ENCODE peak calls at places on chromosome 9, in nine cellular contexts. One of them, this sample, is unnamed.

GRCh38 chr9:124511891-124512805 is 4.9 kb upstream of the NR5A1 start:
- DNase-seq in adipocyte: no peak
- DNase-seq in left ventricle myocardium inferior: no peak
- DNase-seq in upper lobe of left lung: peak; percentile 72
- DNase-seq in OCI-LY7: no peak
- DNase-seq in psoas muscle: no peak
- DNase-seq in cardiac muscle cell: no peak
- DNase-seq in stomach: no peak
- DNase-seq in Karpas-422: no peak
- DNase-seq in this sample: no peak

GRCh38 chr9:124341455-124342170 is 73.6 kb downstream of the PSMB7 start:
- DNase-seq in left ventricle myocardium inferior: no peak
- DNase-seq in stomach: no peak
- DNase-seq in cardiac muscle cell: no peak
- DNase-seq in psoas muscle: peak; percentile 42
- DNase-seq in OCI-LY7: no peak
- DNase-seq in upper lobe of left lung: peak; percentile 30
- DNase-seq in adipocyte: no peak
- DNase-seq in Karpas-422: no peak
- DNase-seq in this sample: no peak

GRCh38 chr9:21110708-21111576 is 30.7 kb downstream of the IFNW1 start:
- DNase-seq in adipocyte: peak; percentile 90
- DNase-seq in Karpas-422: peak; percentile 90
- DNase-seq in cardiac muscle cell: peak; percentile 79
- DNase-seq in stomach: no peak
- DNase-seq in psoas muscle: no peak
- DNase-seq in upper lobe of left lung: no peak
- DNase-seq in left ventricle myocardium inferior: no peak
- DNase-seq in OCI-LY7: peak; percentile 78
- DNase-seq in this sample: no peak

GRCh38 chr9:134174073-134174449 is 9.7 kb upstream of the RNU6ATAC start:
- DNase-seq in stomach: no peak
- DNase-seq in psoas muscle: peak; percentile 54
- DNase-seq in adipocyte: no peak
- DNase-seq in OCI-LY7: peak; percentile 55
- DNase-seq in upper lobe of left lung: no peak
- DNase-seq in cardiac muscle cell: no peak
- DNase-seq in left ventricle myocardium inferior: no peak
- DNase-seq in Karpas-422: peak; percentile 89
- DNase-seq in this sample: peak; percentile 38

GRCh38 chr9:101840694-101841188 is 102.3 kb upstream of the GRIN3A start:
- DNase-seq in psoas muscle: no peak
- DNase-seq in stomach: no peak
- DNase-seq in Karpas-422: no peak
- DNase-seq in cardiac muscle cell: no peak
- DNase-seq in upper lobe of left lung: no peak
- DNase-seq in OCI-LY7: no peak
- DNase-seq in left ventricle myocardium inferior: no peak
- DNase-seq in adipocyte: no peak
- DNase-seq in this sample: no peak

GRCh38 chr9:85603920-85604319 is 137.8 kb downstream of the AGTPBP1 start:
- DNase-seq in psoas muscle: peak; percentile 39
- DNase-seq in Karpas-422: no peak
- DNase-seq in cardiac muscle cell: no peak
- DNase-seq in upper lobe of left lung: no peak
- DNase-seq in left ventricle myocardium inferior: no peak
- DNase-seq in OCI-LY7: no peak
- DNase-seq in adipocyte: no peak
- DNase-seq in stomach: no peak
- DNase-seq in this sample: no peak

GRCh38 chr9:22975921-22976320 is 529.3 kb downstream of the DMRTA1 start:
- DNase-seq in cardiac muscle cell: no peak
- DNase-seq in stomach: no peak
- DNase-seq in OCI-LY7: no peak
- DNase-seq in upper lobe of left lung: no peak
- DNase-seq in Karpas-422: no peak
- DNase-seq in left ventricle myocardium inferior: no peak
- DNase-seq in psoas muscle: no peak
- DNase-seq in adipocyte: peak; percentile 3
- DNase-seq in this sample: no peak

GRCh38 chr9:3534614-3535404 is 9.0 kb upstream of the RFX3 start:
- DNase-seq in psoas muscle: no peak
- DNase-seq in stomach: no peak
- DNase-seq in cardiac muscle cell: no peak
- DNase-seq in adipocyte: no peak
- DNase-seq in left ventricle myocardium inferior: no peak
- DNase-seq in OCI-LY7: no peak
- DNase-seq in Karpas-422: peak; percentile 41
- DNase-seq in upper lobe of left lung: no peak
- DNase-seq in this sample: no peak

GRCh38 chr9:109912082-109912581 is 132.1 kb downstream of the PALM2AKAP2 start:
- DNase-seq in left ventricle myocardium inferior: no peak
- DNase-seq in psoas muscle: no peak
- DNase-seq in cardiac muscle cell: no peak
- DNase-seq in OCI-LY7: no peak
- DNase-seq in Karpas-422: no peak
- DNase-seq in stomach: no peak
- DNase-seq in adipocyte: no peak
- DNase-seq in upper lobe of left lung: no peak
- DNase-seq in this sample: no peak

GRCh38 chr9:135664266-135664665 is 1.2 kb downstream of the LCN9 start:
- DNase-seq in psoas muscle: peak; percentile 39
- DNase-seq in adipocyte: no peak
- DNase-seq in stomach: no peak
- DNase-seq in upper lobe of left lung: peak; percentile 24
- DNase-seq in left ventricle myocardium inferior: no peak
- DNase-seq in cardiac muscle cell: no peak
- DNase-seq in OCI-LY7: no peak
- DNase-seq in Karpas-422: no peak
- DNase-seq in this sample: peak; percentile 34

DNA sequence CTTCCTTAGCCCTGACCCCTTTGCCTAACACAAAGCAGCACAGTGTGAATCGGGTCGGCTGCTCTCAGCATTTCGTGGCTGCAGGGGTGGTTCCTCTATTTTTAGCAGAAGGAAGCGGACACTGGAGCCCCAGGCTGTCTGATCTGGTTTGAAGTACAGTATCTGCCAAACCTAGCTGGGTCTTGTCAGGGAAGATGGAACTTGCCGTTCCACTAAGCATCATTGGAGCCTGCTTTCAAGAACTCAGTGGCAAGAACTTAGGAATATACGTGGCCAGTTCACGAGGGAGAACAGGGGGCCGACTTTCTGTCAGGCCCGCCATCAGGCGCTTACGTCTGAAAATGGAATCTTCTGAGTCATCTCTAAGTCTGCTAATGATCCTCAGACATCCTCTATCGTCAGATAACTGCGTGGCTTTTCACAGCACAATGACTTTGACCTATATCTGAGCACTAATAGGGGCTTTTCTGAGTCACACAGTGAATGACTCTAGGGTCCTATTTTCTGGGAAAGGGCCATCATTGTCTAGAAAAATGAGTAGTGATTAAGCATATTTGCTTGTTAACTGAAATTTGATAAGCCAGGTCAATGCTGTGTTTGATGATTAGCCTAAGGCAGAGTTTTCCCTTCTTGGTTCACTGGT is 43.3 kb upstream of the NCS1 start:
- DNase-seq in adipocyte: peak; percentile 92
- DNase-seq in upper lobe of left lung: no peak
- DNase-seq in OCI-LY7: no peak
- DNase-seq in Karpas-422: no peak
- DNase-seq in left ventricle myocardium inferior: peak; percentile 42
- DNase-seq in cardiac muscle cell: peak; percentile 70
- DNase-seq in psoas muscle: peak; percentile 64
- DNase-seq in stomach: no peak
- DNase-seq in this sample: no peak
- H3K4me1 ChIP-seq in adipocyte: no peaks in the 10 kb centered on the region
- H3K4me1 ChIP-seq in upper lobe of left lung: peaks cover 19% of the 10 kb centered on the region
- H3K4me1 ChIP-seq in OCI-LY7: peaks cover 4% of the 10 kb centered on the region
- H3K4me1 ChIP-seq in Karpas-422: peaks cover 7% of the 10 kb centered on the region
- H3K4me1 ChIP-seq in left ventricle myocardium inferior: peaks cover 18% of the 10 kb centered on the region
- H3K4me1 ChIP-seq in cardiac muscle cell: peaks cover 20% of the 10 kb centered on the region
- H3K4me1 ChIP-seq in psoas muscle: no peaks in the 10 kb centered on the region
- H3K4me1 ChIP-seq in stomach: peaks cover 34% of the 10 kb centered on the region
- H3K4me1 ChIP-seq in this sample: no peaks in the 10 kb centered on the region

GRCh38 chr9:34588671-34589370 is 703 bp downstream of the CNTFR start:
- DNase-seq in adipocyte: peak; percentile 22
- DNase-seq in psoas muscle: peak; percentile 70
- DNase-seq in left ventricle myocardium inferior: no peak
- DNase-seq in upper lobe of left lung: peak; percentile 88
- DNase-seq in cardiac muscle cell: no peak
- DNase-seq in Karpas-422: no peak
- DNase-seq in OCI-LY7: no peak
- DNase-seq in stomach: no peak
- DNase-seq in this sample: no peak
- H3K4me3 ChIP-seq in adipocyte: peak overlapping the region; percentile 84
- H3K4me3 ChIP-seq in psoas muscle: peak overlapping the region; percentile 80
- H3K4me3 ChIP-seq in left ventricle myocardium inferior: peak overlapping the region; percentile 68
- H3K4me3 ChIP-seq in upper lobe of left lung: peak overlapping the region; percentile 46
- H3K4me3 ChIP-seq in cardiac muscle cell: peak overlapping the region; percentile 65
- H3K4me3 ChIP-seq in Karpas-422: no peak overlapping the region
- H3K4me3 ChIP-seq in OCI-LY7: no peak overlapping the region
- H3K4me3 ChIP-seq in stomach: peak overlapping the region; percentile 53
- H3K4me3 ChIP-seq in this sample: peak overlapping the region; percentile 38

GRCh38 chr9:127536499-127536898 is 75.6 kb upstream of the STXBP1 start:
- DNase-seq in adipocyte: no peak
- DNase-seq in stomach: no peak
- DNase-seq in psoas muscle: no peak
- DNase-seq in Karpas-422: no peak
- DNase-seq in OCI-LY7: no peak
- DNase-seq in upper lobe of left lung: no peak
- DNase-seq in cardiac muscle cell: no peak
- DNase-seq in left ventricle myocardium inferior: no peak
- DNase-seq in this sample: no peak

GRCh38 chr9:127534250-127534649 is 77.8 kb upstream of the STXBP1 start:
- DNase-seq in Karpas-422: no peak
- DNase-seq in left ventricle myocardium inferior: no peak
- DNase-seq in adipocyte: no peak
- DNase-seq in cardiac muscle cell: no peak
- DNase-seq in psoas muscle: no peak
- DNase-seq in OCI-LY7: no peak
- DNase-seq in upper lobe of left lung: no peak
- DNase-seq in stomach: no peak
- DNase-seq in this sample: no peak

GRCh38 chr9:127535834-127536233 is 76.2 kb upstream of the STXBP1 start:
- DNase-seq in psoas muscle: no peak
- DNase-seq in left ventricle myocardium inferior: no peak
- DNase-seq in upper lobe of left lung: no peak
- DNase-seq in OCI-LY7: no peak
- DNase-seq in adipocyte: peak; percentile 73
- DNase-seq in stomach: no peak
- DNase-seq in Karpas-422: no peak
- DNase-seq in cardiac muscle cell: no peak
- DNase-seq in this sample: no peak

GRCh38 chr9:127535396-127535795 is 76.7 kb upstream of the STXBP1 start:
- DNase-seq in adipocyte: no peak
- DNase-seq in Karpas-422: no peak
- DNase-seq in left ventricle myocardium inferior: no peak
- DNase-seq in upper lobe of left lung: no peak
- DNase-seq in psoas muscle: no peak
- DNase-seq in OCI-LY7: no peak
- DNase-seq in cardiac muscle cell: no peak
- DNase-seq in stomach: no peak
- DNase-seq in this sample: no peak

DNA sequence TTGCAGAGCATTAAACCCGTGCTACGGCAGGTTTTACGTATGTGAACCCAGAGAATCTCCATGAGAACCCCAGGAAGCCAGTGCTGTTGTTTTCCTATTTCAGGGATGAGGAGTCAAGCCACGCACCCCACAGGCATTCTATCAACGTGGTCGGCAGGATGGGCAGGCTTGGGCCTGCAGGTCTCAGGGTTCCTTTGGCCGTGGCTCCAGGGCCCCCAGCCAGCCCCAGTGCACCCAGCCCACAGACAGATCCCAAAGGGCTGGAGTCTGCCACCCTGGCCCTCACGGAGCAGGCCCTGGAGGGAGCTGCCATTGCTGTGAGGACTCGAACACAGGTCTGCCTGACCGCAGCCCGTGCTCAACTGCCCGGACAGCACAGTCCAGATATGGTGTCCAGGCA is 77.1 kb upstream of the STXBP1 start:
- DNase-seq in upper lobe of left lung: no peak
- DNase-seq in cardiac muscle cell: no peak
- DNase-seq in left ventricle myocardium inferior: no peak
- DNase-seq in adipocyte: no peak
- DNase-seq in Karpas-422: no peak
- DNase-seq in psoas muscle: no peak
- DNase-seq in OCI-LY7: no peak
- DNase-seq in stomach: no peak
- DNase-seq in this sample: no peak
- H3K4me1 ChIP-seq in upper lobe of left lung: peaks cover 47% of the 10 kb centered on the region
- H3K4me1 ChIP-seq in cardiac muscle cell: no peaks in the 10 kb centered on the region
- H3K4me1 ChIP-seq in left ventricle myocardium inferior: peaks cover 64% of the 10 kb centered on the region
- H3K4me1 ChIP-seq in adipocyte: peaks cover 39% of the 10 kb centered on the region
- H3K4me1 ChIP-seq in Karpas-422: no peaks in the 10 kb centered on the region
- H3K4me1 ChIP-seq in psoas muscle: no peaks in the 10 kb centered on the region
- H3K4me1 ChIP-seq in OCI-LY7: no peaks in the 10 kb centered on the region
- H3K4me1 ChIP-seq in stomach: peaks cover 71% of the 10 kb centered on the region
- H3K4me1 ChIP-seq in this sample: peaks cover 20% of the 10 kb centered on the region

DNA sequence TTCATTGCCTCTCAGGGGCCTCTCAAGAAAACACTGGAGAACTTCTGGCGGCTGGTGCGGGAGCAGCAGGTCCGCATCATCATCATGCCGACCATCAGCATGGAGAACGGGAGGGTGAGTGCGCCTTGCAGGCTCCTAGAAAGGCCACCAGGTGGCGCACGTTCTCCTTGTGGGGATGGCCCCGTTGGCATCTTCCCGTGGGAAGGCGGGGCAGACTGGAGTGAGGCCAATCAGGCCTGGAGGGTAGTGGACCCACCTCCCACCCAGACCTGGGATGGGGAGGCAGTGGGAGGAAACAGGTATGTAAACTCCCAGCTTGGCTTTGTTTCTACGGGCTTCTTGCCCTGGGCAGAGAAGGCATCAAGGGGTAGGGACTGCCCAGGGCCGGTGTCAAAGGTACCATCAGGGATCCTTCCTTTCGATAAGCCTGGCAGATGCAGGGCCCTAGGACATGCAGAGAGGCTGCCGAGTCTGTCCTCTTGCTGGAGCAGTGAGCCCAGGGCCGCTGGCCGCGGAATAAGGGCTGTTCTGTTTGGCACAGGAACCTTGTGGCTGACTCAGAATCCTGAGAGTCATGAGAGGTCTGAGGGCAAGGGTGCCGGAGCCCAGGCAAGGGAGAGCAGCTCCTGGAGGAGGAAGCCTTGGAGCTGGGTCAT is 18.9 kb upstream of the SPTLC1 start:
- DNase-seq in adipocyte: peak; percentile 92
- DNase-seq in upper lobe of left lung: peak; percentile 73
- DNase-seq in Karpas-422: peak; percentile 93
- DNase-seq in psoas muscle: peak; percentile 87
- DNase-seq in left ventricle myocardium inferior: peak; percentile 79
- DNase-seq in stomach: peak; percentile 82
- DNase-seq in cardiac muscle cell: peak; percentile 90
- DNase-seq in OCI-LY7: peak; percentile 74
- DNase-seq in this sample: peak; percentile 58
- H3K4me3 ChIP-seq in adipocyte: peak overlapping the region; percentile 48
- H3K4me3 ChIP-seq in upper lobe of left lung: no peak overlapping the region
- H3K4me3 ChIP-seq in Karpas-422: peak overlapping the region; percentile 39
- H3K4me3 ChIP-seq in psoas muscle: peak overlapping the region; percentile 3
- H3K4me3 ChIP-seq in left ventricle myocardium inferior: no peak overlapping the region
- H3K4me3 ChIP-seq in stomach: peak overlapping the region; percentile 15
- H3K4me3 ChIP-seq in cardiac muscle cell: no peak overlapping the region
- H3K4me3 ChIP-seq in OCI-LY7: no peak overlapping the region
- H3K4me3 ChIP-seq in this sample: no peak overlapping the region